ENCODE peak calls at places on chromosome 15, in nine cellular contexts. L is pancreas, X is colonic mucosa, U is esophagus squamous epithelium, P is ovary, F is cardiac muscle cell, T is MM.1S, I is upper lobe of right lung, K is Panc1. C is an unnamed sample. For H3K4me1 and H3K36me3, the result is how much of the 10 kb centered on the place peaks cover.

GRCh38 chr15:85313339-85313738 is 67.1 kb upstream of the AKAP13 start:
- DNase-seq in T (no peak), F (no peak), X (no peak), P (no peak), U (no peak), I (no peak), K (no peak), L (no peak), C (no peak)

GRCh38 chr15:65470866-65471265 is 46.6 kb downstream of the DPP8 start:
- DNase-seq in X (no peak), T (no peak), F (no peak), P (no peak), U (no peak), K (no peak), L (no peak), I (no peak), C (no peak)

GRCh38 chr15:67175643-67176071 is 78.8 kb downstream of the AAGAB start:
- DNase-seq in U (no peak), T (no peak), I (no peak), L (no peak), K (no peak), X (no peak), F (peak), P (peak), C (no peak)

GRCh38 chr15:68552344-68552743 is 26.4 kb upstream of the CORO2B start:
- DNase-seq in K (no peak), P (no peak), U (no peak), X (no peak), F (no peak), L (no peak), T (no peak), I (no peak), C (no peak)

GRCh38 chr15:44394562-44394961 is 32.9 kb upstream of the CTDSPL2 start:
- DNase-seq in X (no peak), P (no peak), K (no peak), T (no peak), I (no peak), L (no peak), F (no peak), U (no peak), C (no peak)

GRCh38 chr15:96889734-96890480 is 559.4 kb downstream of the NR2F2 start:
- DNase-seq in I (no peak), P (no peak), K (no peak), U (no peak), L (no peak), T (peak), F (no peak), X (no peak), C (no peak)

GRCh38 chr15:66472176-66472999 is 25.2 kb downstream of the SNAPC5 start:
- DNase-seq in X (no peak), K (no peak), T (peak), L (no peak), P (peak), U (no peak), I (no peak), F (peak), C (no peak)

GRCh38 chr15:98416222-98416835 is 232.0 kb upstream of the IGF1R start:
- DNase-seq in L (no peak), K (no peak), I (no peak), U (no peak), F (no peak), X (no peak), P (no peak), T (no peak), C (no peak)

GRCh38 chr15:31353931-31354330 is 27.3 kb downstream of the KLF13 start:
- DNase-seq in L (no peak), T (no peak), K (no peak), P (peak), I (no peak), U (no peak), X (no peak), F (peak), C (no peak)

GRCh38 chr15:30872341-30872748 is 31.4 kb upstream of the FAN1 start:
- DNase-seq in T (no peak), P (no peak), X (no peak), I (no peak), K (no peak), L (no peak), F (no peak), U (no peak), C (no peak)

GRCh38 chr15:82314769-82315518 is 34.3 kb downstream of the GOLGA6L10 start:
- DNase-seq in I (peak), U (no peak), L (no peak), X (no peak), P (no peak), T (no peak), F (no peak), K (no peak), C (no peak)

GRCh38 chr15:33028495-33028894 is 166.0 kb downstream of the FMN1 start:
- DNase-seq in F (no peak), T (no peak), I (no peak), X (no peak), L (no peak), K (no peak), P (no peak), U (no peak), C (no peak)

GRCh38 chr15:86231864-86232801 is 152.5 kb downstream of the AGBL1 start:
- DNase-seq in U (no peak), T (peak), F (peak), X (peak), L (peak), P (no peak), I (no peak), K (no peak), C (no peak)

GRCh38 chr15:100339999-100340398 is 1.8 kb downstream of the ADAMTS17 start:
- DNase-seq in K (no peak), F (no peak), U (no peak), T (no peak), X (no peak), I (no peak), P (no peak), L (peak), C (no peak)

GRCh38 chr15:56946150-56946549 is 27.7 kb downstream of the TCF12 start:
- DNase-seq in I (no peak), T (no peak), U (no peak), K (no peak), P (no peak), F (no peak), X (no peak), L (no peak), C (no peak)

GRCh38 chr15:26210980-26211379 is 347.9 kb upstream of the ATP10A start:
- DNase-seq in F (no peak), U (no peak), K (no peak), T (no peak), P (no peak), I (no peak), X (no peak), L (no peak), C (no peak)

GRCh38 chr15:24878153-24878552 is 76.6 kb upstream of the SNRPN start:
- DNase-seq in P (peak), L (peak), U (no peak), I (peak), X (no peak), F (peak), K (no peak), T (no peak), C (peak)

GRCh38 chr15:93029613-93030429 is 59.2 kb downstream of the RGMA start:
- DNase-seq in L (no peak), U (no peak), F (peak), K (no peak), X (no peak), T (no peak), I (no peak), P (no peak), C (peak)

GRCh38 chr15:101533371-101534140 is 44.0 kb upstream of the PCSK6 start:
- DNase-seq in I (no peak), U (no peak), P (no peak), L (no peak), T (no peak), F (no peak), K (no peak), X (peak), C (no peak)

GRCh38 chr15:84859143-84859542 is 25.3 kb upstream of the SLC28A1 start:
- DNase-seq in X (peak), T (no peak), L (no peak), U (no peak), K (no peak), F (no peak), P (no peak), I (peak), C (no peak)

GRCh38 chr15:68781766-68782588 is 38.7 kb downstream of the ANP32A start:
- DNase-seq in F (no peak), I (no peak), T (no peak), X (peak), U (no peak), L (no peak), K (no peak), P (no peak), C (peak)

GRCh38 chr15:94236638-94237037 is 5.3 kb downstream of the MCTP2 start:
- DNase-seq in T (no peak), U (no peak), K (no peak), X (no peak), F (no peak), L (peak), P (no peak), I (no peak), C (no peak)

GRCh38 chr15:92385096-92385495 is 8.6 kb upstream of the ST8SIA2 start:
- DNase-seq in I (no peak), K (no peak), T (no peak), X (no peak), L (no peak), P (no peak), F (no peak), U (no peak), C (no peak)

GRCh38 chr15:96336643-96337353 is 6.3 kb downstream of the NR2F2 start:
- DNase-seq in F (peak), U (no peak), K (no peak), X (peak), I (no peak), T (no peak), L (no peak), P (no peak), C (no peak)

GRCh38 chr15:63185206-63185605 is 4.2 kb upstream of the RAB8B start:
- DNase-seq in I (no peak), T (no peak), L (no peak), U (no peak), X (no peak), P (no peak), F (peak), K (no peak), C (no peak)

GRCh38 chr15:69852482-69853275 is 245.0 kb downstream of the TLE3 start:
- DNase-seq in I (no peak), X (no peak), P (no peak), T (no peak), U (no peak), L (no peak), F (peak), K (no peak), C (no peak)

GRCh38 chr15:50816191-50816590 is 50.7 kb upstream of the SPPL2A start:
- DNase-seq in I (no peak), F (no peak), L (no peak), T (no peak), P (no peak), X (peak), U (no peak), K (no peak), C (no peak)

GRCh38 chr15:87704276-87704675 is 552.3 kb downstream of the NTRK3 start:
- DNase-seq in P (no peak), X (no peak), I (no peak), T (no peak), K (no peak), L (no peak), U (no peak), F (no peak), C (no peak)

GRCh38 chr15:62739507-62739906 is 303.0 kb upstream of the TPM1 start:
- DNase-seq in P (no peak), U (no peak), I (no peak), X (no peak), F (no peak), K (no peak), L (no peak), T (no peak), C (no peak)

GRCh38 chr15:29986946-29987345 is 95.8 kb upstream of the GOLGA8J start:
- DNase-seq in X (no peak), F (no peak), T (no peak), U (no peak), I (no peak), K (no peak), P (no peak), L (no peak), C (no peak)

GRCh38 chr15:69509131-69509530 is 56.5 kb downstream of the RPLP1 start:
- DNase-seq in P (no peak), X (no peak), K (no peak), I (no peak), L (no peak), T (no peak), F (no peak), U (no peak), C (no peak)

GRCh38 chr15:75431682-75432081 is 19.8 kb downstream of the SIN3A start:
- DNase-seq in F (peak), K (no peak), I (no peak), P (no peak), U (no peak), X (no peak), T (no peak), L (no peak), C (no peak)

GRCh38 chr15:66955871-66956585 is 109.4 kb upstream of the SMAD3 start:
- DNase-seq in P (no peak), X (no peak), F (peak), K (no peak), T (no peak), U (no peak), L (no peak), I (no peak), C (no peak)

GRCh38 chr15:72474912-72475601 is 927 bp downstream of the ARIH1 start:
- DNase-seq in U (peak), X (peak), F (peak), I (peak), P (peak), K (peak), L (peak), T (peak), C (peak)

DNA sequence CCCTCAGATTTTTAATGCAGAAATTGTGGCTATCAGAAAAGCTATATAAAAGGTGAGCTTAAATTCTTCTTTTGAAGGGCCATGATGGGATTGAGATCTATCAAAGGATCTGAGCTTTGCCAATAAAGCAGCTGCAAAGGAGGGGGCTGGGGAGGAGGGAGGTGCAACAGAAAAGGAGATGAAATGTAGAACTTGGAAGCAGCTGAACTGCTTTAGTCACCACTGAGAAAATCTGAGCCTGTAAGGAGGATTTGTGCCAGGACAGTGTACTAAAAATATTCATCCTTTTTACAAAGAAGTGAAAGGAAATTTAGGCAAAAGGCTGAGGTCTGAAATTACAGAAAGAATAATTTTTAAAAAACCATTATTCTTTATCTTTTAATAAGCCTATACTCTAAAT is 10.3 kb downstream of the TSPAN3 start:
- DNase-seq in F (peak), P (no peak), T (peak), I (no peak), L (no peak), X (no peak), U (no peak), K (no peak), C (no peak)
- H3K4me1 ChIP-seq in F (under half), P (under half), T (under half), I (half or more), L (under half), X (under half), U (under half), K (under half), C (under half)

GRCh38 chr15:88905576-88905975 is 7.6 kb downstream of the MFGE8 start:
- DNase-seq in F (no peak), P (no peak), T (no peak), L (no peak), U (no peak), X (no peak), K (no peak), I (peak), C (no peak)
- H3K36me3 ChIP-seq in F (under half), P (under half), T (under half), L (under half), U (half or more), X (under half), K (under half), I (under half), C (under half)

DNA sequence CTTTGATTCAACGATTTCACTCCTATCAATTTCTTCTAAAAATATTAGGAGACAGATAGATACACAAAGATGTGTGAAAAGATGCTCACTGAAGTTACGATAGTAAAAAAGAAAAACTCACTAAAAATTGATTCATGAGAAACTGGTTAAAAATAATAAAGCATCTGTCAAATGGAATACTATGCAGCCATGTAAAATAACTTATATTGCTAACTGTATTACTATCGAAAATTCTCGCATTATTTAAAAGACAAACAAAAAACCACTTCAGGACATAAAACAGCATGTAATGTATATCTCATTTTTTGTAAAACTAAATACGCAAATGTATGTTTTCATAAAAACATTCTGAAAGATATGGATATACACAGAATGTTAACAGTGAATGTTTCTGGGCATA is 33.4 kb upstream of the LDHAL6B start:
- DNase-seq in T (no peak), L (no peak), F (no peak), P (no peak), I (no peak), X (no peak), K (no peak), U (no peak), C (no peak)
- H3K4me1 ChIP-seq in T (under half), L (under half), F (under half), P (under half), I (under half), X (under half), K (under half), U (under half), C (under half)

GRCh38 chr15:64423970-64424369 is 36.3 kb downstream of the TRIP4 start:
- DNase-seq in L (no peak), F (no peak), P (no peak), I (no peak), U (no peak), X (no peak), K (no peak), T (no peak), C (no peak)
- H3K36me3 ChIP-seq in L (under half), F (under half), P (under half), I (half or more), U (half or more), X (under half), K (under half), T (under half), C (under half)